ENCODE peak calls at places on chromosomes 5 and 9, in ten cellular contexts. One of them, this sample, is unnamed.

GRCh38 chr5:131263648-131264452 is at the start of gene CDC42SE2:
- DNase-seq in keratinocyte: no peak
- DNase-seq in gastrocnemius medialis: peak; percentile 78
- DNase-seq in fibroblast of lung: peak; percentile 77
- DNase-seq in neuronal stem cell: peak; percentile 92
- DNase-seq in mammary epithelial cell: peak; percentile 88
- DNase-seq in aorta: peak; percentile 89
- DNase-seq in A549: peak; percentile 81
- DNase-seq in CD8-positive, alpha-beta T cell: peak; percentile 93
- DNase-seq in OCI-LY7: peak; percentile 95
- DNase-seq in this sample: peak; percentile 87

GRCh38 chr9:26169684-26170083 is 491.4 kb upstream of the TUSC1 start:
- DNase-seq in keratinocyte: no peak
- DNase-seq in gastrocnemius medialis: no peak
- DNase-seq in fibroblast of lung: no peak
- DNase-seq in neuronal stem cell: no peak
- DNase-seq in mammary epithelial cell: peak; percentile 56
- DNase-seq in aorta: no peak
- DNase-seq in A549: peak; percentile 30
- DNase-seq in CD8-positive, alpha-beta T cell: no peak
- DNase-seq in OCI-LY7: no peak
- DNase-seq in this sample: no peak

GRCh38 chr9:127370147-127370579 is 26.8 kb upstream of the SLC2A8 start:
- DNase-seq in keratinocyte: no peak
- DNase-seq in gastrocnemius medialis: no peak
- DNase-seq in fibroblast of lung: no peak
- DNase-seq in neuronal stem cell: no peak
- DNase-seq in mammary epithelial cell: no peak
- DNase-seq in aorta: no peak
- DNase-seq in A549: no peak
- DNase-seq in CD8-positive, alpha-beta T cell: no peak
- DNase-seq in OCI-LY7: no peak
- DNase-seq in this sample: no peak

GRCh38 chr5:157167219-157167621 is 1.2 kb upstream of the GARIN3 start:
- DNase-seq in keratinocyte: no peak
- DNase-seq in gastrocnemius medialis: no peak
- DNase-seq in fibroblast of lung: no peak
- DNase-seq in neuronal stem cell: no peak
- DNase-seq in mammary epithelial cell: peak; percentile 25
- DNase-seq in aorta: no peak
- DNase-seq in A549: no peak
- DNase-seq in CD8-positive, alpha-beta T cell: no peak
- DNase-seq in OCI-LY7: no peak
- DNase-seq in this sample: no peak

GRCh38 chr5:6728011-6728794 is 15.0 kb downstream of the TENT4A start:
- DNase-seq in keratinocyte: no peak
- DNase-seq in gastrocnemius medialis: no peak
- DNase-seq in fibroblast of lung: no peak
- DNase-seq in neuronal stem cell: no peak
- DNase-seq in mammary epithelial cell: no peak
- DNase-seq in aorta: no peak
- DNase-seq in A549: no peak
- DNase-seq in CD8-positive, alpha-beta T cell: no peak
- DNase-seq in OCI-LY7: peak; percentile 84
- DNase-seq in this sample: no peak

GRCh38 chr9:127264462-127265040 is at the start of gene GARNL3:
- DNase-seq in keratinocyte: no peak
- DNase-seq in gastrocnemius medialis: no peak
- DNase-seq in fibroblast of lung: no peak
- DNase-seq in neuronal stem cell: no peak
- DNase-seq in mammary epithelial cell: no peak
- DNase-seq in aorta: no peak
- DNase-seq in A549: no peak
- DNase-seq in CD8-positive, alpha-beta T cell: no peak
- DNase-seq in OCI-LY7: no peak
- DNase-seq in this sample: no peak

GRCh38 chr9:112890106-112891081 is at the start of gene SLC46A2:
- DNase-seq in keratinocyte: no peak
- DNase-seq in gastrocnemius medialis: no peak
- DNase-seq in fibroblast of lung: no peak
- DNase-seq in neuronal stem cell: no peak
- DNase-seq in mammary epithelial cell: peak; percentile 18
- DNase-seq in aorta: peak; percentile 63
- DNase-seq in A549: no peak
- DNase-seq in CD8-positive, alpha-beta T cell: no peak
- DNase-seq in OCI-LY7: no peak
- DNase-seq in this sample: no peak

GRCh38 chr9:135615666-135616620 is 23.4 kb downstream of the GLT6D1 start:
- DNase-seq in keratinocyte: no peak
- DNase-seq in gastrocnemius medialis: no peak
- DNase-seq in fibroblast of lung: no peak
- DNase-seq in neuronal stem cell: no peak
- DNase-seq in mammary epithelial cell: no peak
- DNase-seq in aorta: no peak
- DNase-seq in A549: no peak
- DNase-seq in CD8-positive, alpha-beta T cell: no peak
- DNase-seq in OCI-LY7: no peak
- DNase-seq in this sample: no peak

GRCh38 chr5:168327019-168327421 is 35.6 kb downstream of the WWC1 start:
- DNase-seq in keratinocyte: no peak
- DNase-seq in gastrocnemius medialis: no peak
- DNase-seq in fibroblast of lung: no peak
- DNase-seq in neuronal stem cell: no peak
- DNase-seq in mammary epithelial cell: no peak
- DNase-seq in aorta: no peak
- DNase-seq in A549: no peak
- DNase-seq in CD8-positive, alpha-beta T cell: no peak
- DNase-seq in OCI-LY7: no peak
- DNase-seq in this sample: no peak

GRCh38 chr5:1040571-1040970 is 32.0 kb downstream of the NKD2 start:
- DNase-seq in keratinocyte: no peak
- DNase-seq in gastrocnemius medialis: no peak
- DNase-seq in fibroblast of lung: no peak
- DNase-seq in neuronal stem cell: no peak
- DNase-seq in mammary epithelial cell: no peak
- DNase-seq in aorta: peak; percentile 24
- DNase-seq in A549: no peak
- DNase-seq in CD8-positive, alpha-beta T cell: no peak
- DNase-seq in OCI-LY7: no peak
- DNase-seq in this sample: no peak

GRCh38 chr5:140342287-140342686 is 4.1 kb downstream of the HBEGF start:
- DNase-seq in keratinocyte: no peak
- DNase-seq in gastrocnemius medialis: peak; percentile 35
- DNase-seq in fibroblast of lung: no peak
- DNase-seq in neuronal stem cell: no peak
- DNase-seq in mammary epithelial cell: no peak
- DNase-seq in aorta: peak; percentile 58
- DNase-seq in A549: no peak
- DNase-seq in CD8-positive, alpha-beta T cell: no peak
- DNase-seq in OCI-LY7: peak; percentile 78
- DNase-seq in this sample: peak; percentile 18
- H3K4me1 ChIP-seq in keratinocyte: peaks cover 80% of the 10 kb centered on the region
- H3K4me1 ChIP-seq in gastrocnemius medialis: peaks cover 76% of the 10 kb centered on the region
- H3K4me1 ChIP-seq in fibroblast of lung: peaks cover 24% of the 10 kb centered on the region
- H3K4me1 ChIP-seq in neuronal stem cell: peaks cover 8% of the 10 kb centered on the region
- H3K4me1 ChIP-seq in mammary epithelial cell: peaks cover 81% of the 10 kb centered on the region
- H3K4me1 ChIP-seq in aorta: no peaks in the 10 kb centered on the region
- H3K4me1 ChIP-seq in A549: peaks cover 28% of the 10 kb centered on the region
- H3K4me1 ChIP-seq in CD8-positive, alpha-beta T cell: peaks cover 23% of the 10 kb centered on the region
- H3K4me1 ChIP-seq in OCI-LY7: peaks cover 59% of the 10 kb centered on the region
- H3K4me1 ChIP-seq in this sample: peaks cover 42% of the 10 kb centered on the region

GRCh38 chr5:40801771-40802562 is 3.8 kb upstream of the PRKAA1 start:
- DNase-seq in keratinocyte: no peak
- DNase-seq in gastrocnemius medialis: no peak
- DNase-seq in fibroblast of lung: no peak
- DNase-seq in neuronal stem cell: no peak
- DNase-seq in mammary epithelial cell: no peak
- DNase-seq in aorta: no peak
- DNase-seq in A549: no peak
- DNase-seq in CD8-positive, alpha-beta T cell: no peak
- DNase-seq in OCI-LY7: no peak
- DNase-seq in this sample: no peak
- H3K4me3 ChIP-seq in keratinocyte: no peak overlapping the region
- H3K4me3 ChIP-seq in gastrocnemius medialis: no peak overlapping the region
- H3K4me3 ChIP-seq in fibroblast of lung: no peak overlapping the region
- H3K4me3 ChIP-seq in neuronal stem cell: no peak overlapping the region
- H3K4me3 ChIP-seq in mammary epithelial cell: no peak overlapping the region
- H3K4me3 ChIP-seq in aorta: no peak overlapping the region
- H3K4me3 ChIP-seq in A549: no peak overlapping the region
- H3K4me3 ChIP-seq in CD8-positive, alpha-beta T cell: no peak overlapping the region
- H3K4me3 ChIP-seq in OCI-LY7: no peak overlapping the region
- H3K4me3 ChIP-seq in this sample: no peak overlapping the region

DNA sequence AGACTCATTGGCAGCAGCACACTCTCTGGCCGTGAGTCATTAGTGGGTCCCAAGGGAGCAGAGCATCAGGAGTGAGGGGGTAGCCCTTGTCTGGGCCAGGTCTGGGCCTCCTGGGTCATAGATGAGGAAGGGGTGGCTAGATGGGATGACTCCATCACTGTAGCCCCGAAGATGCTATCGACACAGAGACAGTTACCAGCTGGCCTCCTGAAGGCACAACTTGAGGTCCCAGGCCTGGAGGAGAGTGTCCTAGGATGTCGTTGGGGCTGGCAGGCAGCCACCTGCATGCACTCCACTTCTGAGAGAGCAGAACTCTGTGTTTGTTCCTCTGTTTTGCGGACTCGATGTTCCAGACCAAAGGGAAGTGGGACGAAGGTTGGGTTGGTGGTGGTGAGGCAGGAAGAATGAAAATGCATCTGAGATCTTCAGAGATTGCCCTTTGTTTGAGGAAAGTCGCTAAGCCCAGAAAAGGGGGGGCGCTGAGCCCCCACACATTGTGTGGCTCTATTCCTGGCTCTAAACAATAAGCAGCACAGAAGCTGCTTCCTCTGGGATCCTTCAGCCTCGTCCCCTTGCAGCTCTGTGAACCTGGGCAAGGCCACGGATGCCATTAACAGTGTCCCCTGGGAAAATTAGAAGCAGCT is 4.7 kb downstream of the BTNL9 start:
- DNase-seq in keratinocyte: no peak
- DNase-seq in gastrocnemius medialis: peak; percentile 18
- DNase-seq in fibroblast of lung: no peak
- DNase-seq in neuronal stem cell: no peak
- DNase-seq in mammary epithelial cell: no peak
- DNase-seq in aorta: no peak
- DNase-seq in A549: no peak
- DNase-seq in CD8-positive, alpha-beta T cell: no peak
- DNase-seq in OCI-LY7: peak; percentile 66
- DNase-seq in this sample: no peak
- H3K27ac ChIP-seq in keratinocyte: no peak overlapping the region
- H3K27ac ChIP-seq in gastrocnemius medialis: peak overlapping the region; percentile 80
- H3K27ac ChIP-seq in fibroblast of lung: no peak overlapping the region
- H3K27ac ChIP-seq in neuronal stem cell: no peak overlapping the region
- H3K27ac ChIP-seq in mammary epithelial cell: no peak overlapping the region
- H3K27ac ChIP-seq in aorta: no peak overlapping the region
- H3K27ac ChIP-seq in A549: no peak overlapping the region
- H3K27ac ChIP-seq in CD8-positive, alpha-beta T cell: no peak overlapping the region
- H3K27ac ChIP-seq in OCI-LY7: peak overlapping the region; percentile 84
- H3K27ac ChIP-seq in this sample: no peak overlapping the region

GRCh38 chr5:95808013-95808685 is 14.4 kb downstream of the GLRX start:
- DNase-seq in keratinocyte: no peak
- DNase-seq in gastrocnemius medialis: no peak
- DNase-seq in fibroblast of lung: no peak
- DNase-seq in neuronal stem cell: no peak
- DNase-seq in mammary epithelial cell: no peak
- DNase-seq in aorta: no peak
- DNase-seq in A549: no peak
- DNase-seq in CD8-positive, alpha-beta T cell: no peak
- DNase-seq in OCI-LY7: no peak
- DNase-seq in this sample: no peak

GRCh38 chr5:95812100-95812472 is 10.4 kb downstream of the GLRX start:
- DNase-seq in keratinocyte: no peak
- DNase-seq in gastrocnemius medialis: no peak
- DNase-seq in fibroblast of lung: peak; percentile 85
- DNase-seq in neuronal stem cell: no peak
- DNase-seq in mammary epithelial cell: no peak
- DNase-seq in aorta: peak; percentile 59
- DNase-seq in A549: no peak
- DNase-seq in CD8-positive, alpha-beta T cell: no peak
- DNase-seq in OCI-LY7: no peak
- DNase-seq in this sample: peak; percentile 56

GRCh38 chr5:95808686-95809413 is 13.7 kb downstream of the GLRX start:
- DNase-seq in keratinocyte: no peak
- DNase-seq in gastrocnemius medialis: peak; percentile 81
- DNase-seq in fibroblast of lung: peak; percentile 68
- DNase-seq in neuronal stem cell: no peak
- DNase-seq in mammary epithelial cell: no peak
- DNase-seq in aorta: peak; percentile 89
- DNase-seq in A549: no peak
- DNase-seq in CD8-positive, alpha-beta T cell: peak; percentile 83
- DNase-seq in OCI-LY7: peak; percentile 97
- DNase-seq in this sample: peak; percentile 88

GRCh38 chr5:95809414-95809960 is 13.0 kb downstream of the GLRX start:
- DNase-seq in keratinocyte: no peak
- DNase-seq in gastrocnemius medialis: peak; percentile 71
- DNase-seq in fibroblast of lung: peak; percentile 70
- DNase-seq in neuronal stem cell: no peak
- DNase-seq in mammary epithelial cell: no peak
- DNase-seq in aorta: no peak
- DNase-seq in A549: no peak
- DNase-seq in CD8-positive, alpha-beta T cell: no peak
- DNase-seq in OCI-LY7: no peak
- DNase-seq in this sample: no peak

GRCh38 chr5:95810305-95811125 is 12.0 kb downstream of the GLRX start:
- DNase-seq in keratinocyte: no peak
- DNase-seq in gastrocnemius medialis: no peak
- DNase-seq in fibroblast of lung: no peak
- DNase-seq in neuronal stem cell: no peak
- DNase-seq in mammary epithelial cell: no peak
- DNase-seq in aorta: no peak
- DNase-seq in A549: no peak
- DNase-seq in CD8-positive, alpha-beta T cell: no peak
- DNase-seq in OCI-LY7: no peak
- DNase-seq in this sample: no peak
- H3K4me1 ChIP-seq in keratinocyte: peaks cover 21% of the 10 kb centered on the region
- H3K4me1 ChIP-seq in gastrocnemius medialis: peaks cover 70% of the 10 kb centered on the region
- H3K4me1 ChIP-seq in fibroblast of lung: peaks cover 30% of the 10 kb centered on the region
- H3K4me1 ChIP-seq in neuronal stem cell: peaks cover 4% of the 10 kb centered on the region
- H3K4me1 ChIP-seq in mammary epithelial cell: no peaks in the 10 kb centered on the region
- H3K4me1 ChIP-seq in aorta: peaks cover 3% of the 10 kb centered on the region
- H3K4me1 ChIP-seq in A549: peaks cover 60% of the 10 kb centered on the region
- H3K4me1 ChIP-seq in CD8-positive, alpha-beta T cell: peaks cover 71% of the 10 kb centered on the region
- H3K4me1 ChIP-seq in OCI-LY7: peaks cover 43% of the 10 kb centered on the region
- H3K4me1 ChIP-seq in this sample: peaks cover 74% of the 10 kb centered on the region

GRCh38 chr9:121550041-121550440 is 50.4 kb upstream of the GGTA1 start:
- DNase-seq in keratinocyte: no peak
- DNase-seq in gastrocnemius medialis: no peak
- DNase-seq in fibroblast of lung: no peak
- DNase-seq in neuronal stem cell: no peak
- DNase-seq in mammary epithelial cell: no peak
- DNase-seq in aorta: no peak
- DNase-seq in A549: no peak
- DNase-seq in CD8-positive, alpha-beta T cell: no peak
- DNase-seq in OCI-LY7: no peak
- DNase-seq in this sample: no peak
- H3K4me3 ChIP-seq in keratinocyte: no peak overlapping the region
- H3K4me3 ChIP-seq in gastrocnemius medialis: peak overlapping the region; percentile 48
- H3K4me3 ChIP-seq in fibroblast of lung: no peak overlapping the region
- H3K4me3 ChIP-seq in neuronal stem cell: no peak overlapping the region
- H3K4me3 ChIP-seq in mammary epithelial cell: no peak overlapping the region
- H3K4me3 ChIP-seq in aorta: no peak overlapping the region
- H3K4me3 ChIP-seq in A549: no peak overlapping the region
- H3K4me3 ChIP-seq in CD8-positive, alpha-beta T cell: no peak overlapping the region
- H3K4me3 ChIP-seq in OCI-LY7: no peak overlapping the region
- H3K4me3 ChIP-seq in this sample: no peak overlapping the region